ENCODE peak calls at places on chromosome 5, in four cellular contexts. K, A, F and X are unnamed samples.

GRCh38 chr5:91189480-91190332 is 193.4 kb downstream of the ARRDC3 start:
- DNase-seq in K (no peak), A (no peak), F (no peak), X (peak)

GRCh38 chr5:31531543-31531887 is 378 bp downstream of the DROSHA start:
- DNase-seq in K (peak), A (no peak), F (no peak), X (peak)

GRCh38 chr5:64497390-64497789 is 8.4 kb upstream of the RGS7BP start:
- DNase-seq in K (no peak), A (peak), F (no peak), X (no peak)

GRCh38 chr5:177611446-177612214 is 11.7 kb downstream of the B4GALT7 start:
- DNase-seq in K (no peak), A (no peak), F (no peak), X (no peak)

GRCh38 chr5:116482394-116482793 is 92.2 kb downstream of the SEMA6A start:
- DNase-seq in K (no peak), A (no peak), F (no peak), X (no peak)

GRCh38 chr5:1515921-1516571 is 7.7 kb downstream of the LPCAT1 start:
- DNase-seq in K (no peak), A (no peak), F (no peak), X (peak)

GRCh38 chr5:78509884-78510769 is 138.4 kb downstream of the LHFPL2 start:
- DNase-seq in K (no peak), A (no peak), F (no peak), X (no peak)

GRCh38 chr5:137566780-137567179 is 67.7 kb upstream of the SPOCK1 start:
- DNase-seq in K (peak), A (no peak), F (no peak), X (no peak)

GRCh38 chr5:96528262-96528661 is 95.2 kb upstream of the PCSK1 start:
- DNase-seq in K (no peak), A (no peak), F (no peak), X (no peak)

GRCh38 chr5:119036101-119036762 is 34.7 kb upstream of the DMXL1 start:
- DNase-seq in K (no peak), A (no peak), F (no peak), X (no peak)

GRCh38 chr5:40383719-40384651 is 295.7 kb upstream of the PTGER4 start:
- DNase-seq in K (no peak), A (no peak), F (no peak), X (no peak)

GRCh38 chr5:143653766-143654282 is 158.1 kb upstream of the HMHB1 start:
- DNase-seq in K (no peak), A (no peak), F (no peak), X (no peak)

GRCh38 chr5:143889986-143890385 is 78.0 kb downstream of the HMHB1 start:
- DNase-seq in K (no peak), A (no peak), F (no peak), X (no peak)

GRCh38 chr5:101664071-101664791 is 631.9 kb downstream of the SLCO4C1 start:
- DNase-seq in K (no peak), A (no peak), F (no peak), X (no peak)

GRCh38 chr5:104347119-104347708 is 784.6 kb upstream of the NUDT12 start:
- DNase-seq in K (no peak), A (no peak), F (no peak), X (no peak)

GRCh38 chr5:128154943-128155342 is 71.4 kb downstream of the SLC12A2 start:
- DNase-seq in K (peak), A (no peak), F (no peak), X (no peak)

GRCh38 chr5:80399553-80400239 is 8.2 kb upstream of the ZFYVE16 start:
- DNase-seq in K (peak), A (no peak), F (peak), X (peak)

GRCh38 chr5:5572983-5573797 is 150.7 kb downstream of the ICE1 start:
- DNase-seq in K (no peak), A (no peak), F (no peak), X (no peak)

GRCh38 chr5:149646564-149646963 is 65.3 kb downstream of the ARHGEF37 start:
- DNase-seq in K (peak), A (no peak), F (no peak), X (no peak)

GRCh38 chr5:96433066-96433447 is at the start of gene PCSK1:
- DNase-seq in K (peak), A (no peak), F (no peak), X (no peak)

GRCh38 chr5:170263906-170264305 is 31.1 kb downstream of the C5orf58 start:
- DNase-seq in K (no peak), A (no peak), F (no peak), X (no peak)

GRCh38 chr5:149632311-149633251 is 51.3 kb downstream of the ARHGEF37 start:
- DNase-seq in K (no peak), A (no peak), F (no peak), X (no peak)

GRCh38 chr5:7462758-7463157 is 66.8 kb downstream of the ADCY2 start:
- DNase-seq in K (no peak), A (no peak), F (no peak), X (no peak)

GRCh38 chr5:127404190-127404589 is 113.2 kb upstream of the PRRC1 start:
- DNase-seq in K (no peak), A (no peak), F (no peak), X (no peak)

GRCh38 chr5:178240772-178241171 is 8.2 kb upstream of the PHYKPL start:
- DNase-seq in K (no peak), A (no peak), F (no peak), X (no peak)

GRCh38 chr5:55234171-55234700 is 828 bp upstream of the CCNO start:
- DNase-seq in K (peak), A (no peak), F (no peak), X (no peak)

GRCh38 chr5:134763221-134763620 is 4.6 kb downstream of the DDX46 start:
- DNase-seq in K (no peak), A (no peak), F (no peak), X (no peak)

GRCh38 chr5:135245521-135246499 is 153.2 kb downstream of the MACROH2A1 start:
- DNase-seq in K (no peak), A (no peak), F (no peak), X (no peak)

GRCh38 chr5:31477516-31477915 is 54.4 kb downstream of the DROSHA start:
- DNase-seq in K (no peak), A (no peak), F (no peak), X (no peak)

GRCh38 chr5:167358868-167359492 is 932.5 kb upstream of the WWC1 start:
- DNase-seq in K (no peak), A (no peak), F (no peak), X (no peak)

GRCh38 chr5:62504129-62504528 is 74.5 kb upstream of the LRRC70 start:
- DNase-seq in K (no peak), A (no peak), F (no peak), X (no peak)

GRCh38 chr5:156896545-156896944 is 46.5 kb downstream of the PPP1R2B start:
- DNase-seq in K (no peak), A (no peak), F (no peak), X (no peak)

GRCh38 chr5:158755971-158756370 is 343.7 kb downstream of the EBF1 start:
- DNase-seq in K (no peak), A (no peak), F (no peak), X (no peak)

GRCh38 chr5:87246046-87246445 is 21.6 kb upstream of the RASA1 start:
- DNase-seq in K (no peak), A (no peak), F (no peak), X (no peak)

GRCh38 chr5:139895647-139896046 is 100.0 kb downstream of the PSD2 start:
- DNase-seq in K (no peak), A (no peak), F (no peak), X (no peak)

DNA sequence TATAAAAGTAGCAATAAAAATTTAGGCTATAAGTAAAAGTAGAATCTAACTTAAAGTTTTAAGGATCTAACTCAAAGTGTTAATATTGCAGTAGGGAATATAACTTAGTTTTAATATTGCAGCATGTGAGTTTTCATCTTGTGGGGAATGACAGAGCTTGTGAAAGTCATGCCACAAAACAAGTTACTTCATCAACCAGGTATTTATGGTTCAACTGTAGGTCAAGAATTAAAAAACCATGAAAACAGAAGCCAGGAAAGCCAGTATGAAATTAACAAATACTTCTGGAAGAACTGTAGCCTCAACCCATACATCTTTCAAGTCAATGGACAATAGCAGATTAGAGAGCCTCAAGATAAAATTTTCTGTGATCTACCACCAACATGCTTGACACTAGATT is 19.0 kb downstream of the HMGCS1 start:
- DNase-seq in K (no peak), A (no peak), F (no peak), X (no peak)
- TF ChIP-seq TCF12 in K (no peak), A (no peak), F (no peak), X (no peak)

DNA sequence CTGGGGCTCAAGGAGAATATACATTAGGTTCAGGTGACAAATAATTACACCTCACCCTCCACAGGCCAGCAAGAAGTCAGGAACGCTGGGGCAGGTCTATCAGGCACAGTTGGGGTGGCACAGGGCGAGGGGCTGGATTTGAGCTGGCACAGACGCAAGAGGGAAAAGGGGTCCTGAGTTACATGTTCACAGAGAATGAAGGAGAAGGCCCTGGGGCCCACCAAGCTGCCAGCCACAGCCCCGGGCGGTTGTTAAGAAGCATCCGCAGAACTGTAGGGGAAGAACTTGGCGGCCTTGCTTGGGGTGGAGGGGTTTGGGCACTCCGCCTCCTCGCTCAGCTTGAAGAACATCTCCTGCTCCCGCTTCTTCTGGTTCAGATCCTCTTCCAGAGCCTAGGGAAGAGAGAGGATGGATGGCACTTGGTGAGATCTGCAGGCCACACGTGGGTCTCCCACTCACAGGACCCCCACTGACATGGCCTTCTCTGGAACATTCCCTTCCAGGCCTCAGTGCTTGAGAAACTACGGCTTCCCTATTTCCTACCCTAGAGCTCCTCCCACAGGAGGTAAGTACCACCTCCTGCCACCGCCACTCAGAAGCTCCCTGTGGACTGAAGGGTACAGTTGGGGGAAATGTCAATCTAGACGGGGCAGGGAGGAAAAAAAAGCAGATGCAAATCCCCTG is 38.3 kb upstream of the FBXW11 start:
- DNase-seq in K (no peak), A (no peak), F (no peak), X (no peak)
- TF ChIP-seq TCF12 in K (no peak), A (no peak), F (no peak), X (no peak)

DNA sequence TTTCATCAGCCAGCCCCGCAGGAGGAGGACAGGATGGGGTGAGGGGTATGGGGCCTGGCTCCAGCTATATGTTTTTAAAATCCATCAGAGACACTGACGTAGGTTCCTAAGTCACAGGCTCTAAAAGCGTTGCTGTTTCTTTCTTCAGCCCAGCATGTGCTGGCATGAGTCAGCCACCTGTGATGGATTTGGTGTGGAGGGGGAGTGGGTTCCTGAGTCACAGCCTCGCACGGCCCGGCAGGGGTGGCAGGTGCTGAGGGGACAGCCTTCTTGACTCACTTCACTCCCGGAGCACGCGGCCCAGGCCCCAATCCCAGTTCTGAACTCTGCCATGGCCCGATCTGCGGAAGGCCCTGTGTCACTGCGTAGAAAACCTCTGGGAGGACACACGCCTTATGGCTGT is 38.8 kb upstream of the RPL26L1 start:
- DNase-seq in K (no peak), A (no peak), F (no peak), X (no peak)
- TF ChIP-seq TCF12 in K (peak), A (no peak), F (no peak), X (no peak)

GRCh38 chr5:77008413-77008812 is 21.8 kb upstream of the AGGF1 start:
- DNase-seq in K (no peak), A (no peak), F (no peak), X (no peak)

GRCh38 chr5:77011498-77011897 is 18.7 kb upstream of the AGGF1 start:
- DNase-seq in K (no peak), A (no peak), F (no peak), X (no peak)

GRCh38 chr5:77015938-77016569 is 14.2 kb upstream of the AGGF1 start:
- DNase-seq in K (no peak), A (no peak), F (no peak), X (peak)

GRCh38 chr5:77010281-77010680 is 19.9 kb upstream of the AGGF1 start:
- DNase-seq in K (no peak), A (no peak), F (no peak), X (no peak)

GRCh38 chr5:77012601-77013000 is 17.6 kb upstream of the AGGF1 start:
- DNase-seq in K (no peak), A (no peak), F (no peak), X (no peak)
- TF ChIP-seq TCF12 in K (no peak), A (no peak), F (no peak), X (no peak)